ENCODE peak calls at places on chromosomes 6 and 20, in four cellular contexts. One of them, this sample, is unnamed.
A peak's percentile ranks its signal among the peaks of the same experiment; 100 is the strongest.

GRCh38 chr6:169008641-169009040 is 245.0 kb downstream of the THBS2 start:
- DNase-seq in cardiac muscle cell: no peak
- DNase-seq in heart left ventricle: no peak
- DNase-seq in lung: no peak
- DNase-seq in this sample: no peak

GRCh38 chr20:47073766-47074475 is 179.3 kb downstream of the EYA2 start:
- DNase-seq in cardiac muscle cell: no peak
- DNase-seq in heart left ventricle: no peak
- DNase-seq in lung: no peak
- DNase-seq in this sample: no peak

GRCh38 chr20:41619360-41620115 is 1.4 kb upstream of the CHD6 start:
- DNase-seq in cardiac muscle cell: no peak
- DNase-seq in heart left ventricle: no peak
- DNase-seq in lung: no peak
- DNase-seq in this sample: no peak

GRCh38 chr6:57305112-57305511 is 12.3 kb upstream of the PRIM2 start:
- DNase-seq in cardiac muscle cell: peak; percentile 31
- DNase-seq in heart left ventricle: no peak
- DNase-seq in lung: no peak
- DNase-seq in this sample: no peak

GRCh38 chr20:8018928-8019177 is 708 bp downstream of the TMX4 start:
- DNase-seq in cardiac muscle cell: peak; percentile 53
- DNase-seq in heart left ventricle: no peak
- DNase-seq in lung: no peak
- DNase-seq in this sample: no peak

GRCh38 chr6:119145111-119145510 is 66.6 kb upstream of the FAM184A start:
- DNase-seq in cardiac muscle cell: no peak
- DNase-seq in heart left ventricle: no peak
- DNase-seq in lung: no peak
- DNase-seq in this sample: no peak

GRCh38 chr6:13986700-13987399 is 62.1 kb downstream of the RNF182 start:
- DNase-seq in cardiac muscle cell: no peak
- DNase-seq in heart left ventricle: no peak
- DNase-seq in lung: no peak
- DNase-seq in this sample: no peak

GRCh38 chr6:16582437-16583150 is 178.7 kb downstream of the ATXN1 start:
- DNase-seq in cardiac muscle cell: no peak
- DNase-seq in heart left ventricle: no peak
- DNase-seq in lung: no peak
- DNase-seq in this sample: no peak

GRCh38 chr6:39037707-39038106 is 10.9 kb upstream of the GLP1R start:
- DNase-seq in cardiac muscle cell: no peak
- DNase-seq in heart left ventricle: no peak
- DNase-seq in lung: no peak
- DNase-seq in this sample: no peak

GRCh38 chr6:144150673-144151009 is 324 bp downstream of the STX11 start:
- DNase-seq in cardiac muscle cell: peak; percentile 58
- DNase-seq in heart left ventricle: no peak
- DNase-seq in lung: no peak
- DNase-seq in this sample: no peak

GRCh38 chr6:144152334-144152900 is 2.1 kb downstream of the STX11 start:
- DNase-seq in cardiac muscle cell: no peak
- DNase-seq in heart left ventricle: no peak
- DNase-seq in lung: no peak
- DNase-seq in this sample: no peak

GRCh38 chr6:144149894-144150672 is at the start of gene STX11:
- DNase-seq in cardiac muscle cell: peak; percentile 71
- DNase-seq in heart left ventricle: peak; percentile 85
- DNase-seq in lung: peak; percentile 77
- DNase-seq in this sample: peak; percentile 35

GRCh38 chr6:144149558-144149893 is 791 bp upstream of the STX11 start:
- DNase-seq in cardiac muscle cell: no peak
- DNase-seq in heart left ventricle: no peak
- DNase-seq in lung: no peak
- DNase-seq in this sample: no peak

GRCh38 chr6:144151010-144151727 is 852 bp downstream of the STX11 start:
- DNase-seq in cardiac muscle cell: peak; percentile 15
- DNase-seq in heart left ventricle: no peak
- DNase-seq in lung: peak; percentile 53
- DNase-seq in this sample: no peak
- TF ChIP-seq CTCF in cardiac muscle cell: no peak
- TF ChIP-seq CTCF in heart left ventricle: no peak
- TF ChIP-seq CTCF in lung: no peak
- TF ChIP-seq CTCF in this sample: no peak

GRCh38 chr20:52064936-52065335 is 126.6 kb downstream of the ZFP64 start:
- DNase-seq in cardiac muscle cell: no peak
- DNase-seq in heart left ventricle: no peak
- DNase-seq in lung: no peak
- DNase-seq in this sample: no peak

GRCh38 chr20:52056203-52057062 is 135.1 kb downstream of the ZFP64 start:
- DNase-seq in cardiac muscle cell: no peak
- DNase-seq in heart left ventricle: no peak
- DNase-seq in lung: no peak
- DNase-seq in this sample: no peak

GRCh38 chr20:52062452-52063209 is 128.9 kb downstream of the ZFP64 start:
- DNase-seq in cardiac muscle cell: no peak
- DNase-seq in heart left ventricle: no peak
- DNase-seq in lung: no peak
- DNase-seq in this sample: no peak

DNA sequence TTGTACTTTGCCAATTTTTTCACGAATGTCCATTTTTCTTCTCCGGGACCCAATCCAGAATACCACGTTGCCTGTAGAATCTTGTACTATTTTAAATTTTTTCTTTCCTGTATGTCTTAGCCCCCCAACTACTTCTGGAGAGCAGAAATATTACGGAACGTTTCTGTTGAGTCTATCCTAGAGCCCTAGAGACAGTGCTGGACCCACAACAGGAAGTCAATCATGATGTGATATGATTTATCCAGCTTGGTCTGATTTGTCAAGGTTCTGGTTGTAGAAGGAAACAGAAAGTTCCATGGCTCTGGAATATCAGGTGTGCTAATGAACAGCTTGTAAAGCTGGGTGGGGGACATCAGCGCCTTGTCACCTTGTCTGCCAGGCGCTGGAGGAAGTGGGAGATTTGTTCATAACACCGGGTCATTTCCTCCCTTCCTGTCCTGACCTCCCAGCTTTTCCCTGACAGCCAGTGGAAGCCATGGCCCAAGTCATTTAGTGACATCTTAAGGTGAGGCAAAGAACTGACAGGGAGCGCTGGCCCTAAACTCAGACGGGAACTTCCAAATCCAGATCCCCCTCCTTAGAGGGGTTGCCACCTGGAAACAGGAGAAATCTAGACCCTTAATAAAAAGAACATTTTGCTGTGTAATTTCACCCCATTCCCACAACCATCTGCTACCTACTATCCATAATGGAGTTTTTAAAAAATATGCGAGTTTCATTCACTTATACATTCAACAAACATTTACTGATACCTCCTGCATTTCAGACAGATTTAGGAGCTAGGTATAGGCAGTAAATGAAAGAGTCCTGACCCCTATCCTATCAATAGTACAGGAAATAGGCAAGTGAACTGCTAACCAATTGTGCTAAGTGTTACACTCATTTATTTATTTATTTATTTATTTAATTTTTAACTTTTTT is 130.5 kb downstream of the ZFP64 start:
- DNase-seq in cardiac muscle cell: peak; percentile 30
- DNase-seq in heart left ventricle: no peak
- DNase-seq in lung: no peak
- DNase-seq in this sample: no peak
- TF ChIP-seq CTCF in cardiac muscle cell: peak; percentile 47
- TF ChIP-seq CTCF in heart left ventricle: peak; percentile 24
- TF ChIP-seq CTCF in lung: no peak
- TF ChIP-seq CTCF in this sample: no peak

GRCh38 chr6:164097557-164098398 is 683.3 kb downstream of the QKI start:
- DNase-seq in cardiac muscle cell: peak; percentile 29
- DNase-seq in heart left ventricle: peak; percentile 59
- DNase-seq in lung: no peak
- DNase-seq in this sample: no peak
- TF ChIP-seq CTCF in cardiac muscle cell: peak; percentile 15
- TF ChIP-seq CTCF in heart left ventricle: peak; percentile 63
- TF ChIP-seq CTCF in lung: no peak
- TF ChIP-seq CTCF in this sample: no peak

DNA sequence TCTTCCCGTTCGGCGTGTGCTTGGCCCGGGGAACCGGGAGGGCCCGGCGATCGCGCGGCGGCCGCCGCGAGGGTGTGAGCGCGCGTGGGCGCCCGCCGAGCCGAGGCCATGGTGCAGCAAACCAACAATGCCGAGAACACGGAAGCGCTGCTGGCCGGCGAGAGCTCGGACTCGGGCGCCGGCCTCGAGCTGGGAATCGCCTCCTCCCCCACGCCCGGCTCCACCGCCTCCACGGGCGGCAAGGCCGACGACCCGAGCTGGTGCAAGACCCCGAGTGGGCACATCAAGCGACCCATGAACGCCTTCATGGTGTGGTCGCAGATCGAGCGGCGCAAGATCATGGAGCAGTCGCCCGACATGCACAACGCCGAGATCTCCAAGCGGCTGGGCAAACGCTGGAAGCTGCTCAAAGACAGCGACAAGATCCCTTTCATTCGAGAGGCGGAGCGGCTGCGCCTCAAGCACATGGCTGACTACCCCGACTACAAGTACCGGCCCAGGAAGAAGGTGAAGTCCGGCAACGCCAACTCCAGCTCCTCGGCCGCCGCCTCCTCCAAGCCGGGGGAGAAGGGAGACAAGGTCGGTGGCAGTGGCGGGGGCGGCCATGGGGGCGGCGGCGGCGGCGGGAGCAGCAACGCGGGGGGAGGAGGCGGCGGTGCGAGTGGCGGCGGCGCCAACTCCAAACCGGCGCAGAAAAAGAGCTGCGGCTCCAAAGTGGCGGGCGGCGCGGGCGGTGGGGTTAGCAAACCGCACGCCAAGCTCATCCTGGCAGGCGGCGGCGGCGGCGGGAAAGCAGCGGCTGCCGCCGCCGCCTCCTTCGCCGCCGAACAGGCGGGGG is 1.1 kb downstream of the SOX4 start:
- DNase-seq in cardiac muscle cell: peak; percentile 76
- DNase-seq in heart left ventricle: peak; percentile 65
- DNase-seq in lung: peak; percentile 61
- DNase-seq in this sample: peak; percentile 28
- TF ChIP-seq CTCF in cardiac muscle cell: no peak
- TF ChIP-seq CTCF in heart left ventricle: no peak
- TF ChIP-seq CTCF in lung: no peak
- TF ChIP-seq CTCF in this sample: no peak

GRCh38 chr20:1327241-1327653 is 1.7 kb downstream of the SDCBP2 start:
- DNase-seq in cardiac muscle cell: no peak
- DNase-seq in heart left ventricle: peak; percentile 27
- DNase-seq in lung: no peak
- DNase-seq in this sample: peak; percentile 75
- TF ChIP-seq CTCF in cardiac muscle cell: no peak
- TF ChIP-seq CTCF in heart left ventricle: no peak
- TF ChIP-seq CTCF in lung: no peak
- TF ChIP-seq CTCF in this sample: no peak

GRCh38 chr6:164063346-164063745 is 648.8 kb downstream of the QKI start:
- DNase-seq in cardiac muscle cell: no peak
- DNase-seq in heart left ventricle: no peak
- DNase-seq in lung: no peak
- DNase-seq in this sample: no peak

GRCh38 chr6:164057876-164058275 is 643.4 kb downstream of the QKI start:
- DNase-seq in cardiac muscle cell: no peak
- DNase-seq in heart left ventricle: no peak
- DNase-seq in lung: no peak
- DNase-seq in this sample: no peak

GRCh38 chr6:164068533-164068932 is 654.0 kb downstream of the QKI start:
- DNase-seq in cardiac muscle cell: no peak
- DNase-seq in heart left ventricle: no peak
- DNase-seq in lung: no peak
- DNase-seq in this sample: no peak

GRCh38 chr6:164062872-164063271 is 648.4 kb downstream of the QKI start:
- DNase-seq in cardiac muscle cell: no peak
- DNase-seq in heart left ventricle: no peak
- DNase-seq in lung: no peak
- DNase-seq in this sample: no peak
- TF ChIP-seq CTCF in cardiac muscle cell: no peak
- TF ChIP-seq CTCF in heart left ventricle: no peak
- TF ChIP-seq CTCF in lung: no peak
- TF ChIP-seq CTCF in this sample: no peak